ENCODE peak calls at places on chromosome X, in six cellular contexts. X is ovary, A is thyroid gland, P is dorsolateral prefrontal cortex, Y is esophagus squamous epithelium, H is IMR-90. F is an unnamed sample.
A peak's percentile ranks its signal among the peaks of the same experiment; 100 is the strongest.

GRCh38 chrX:17606211-17606610 is 131.1 kb upstream of the SCML1 start:
- DNase-seq in X (no peak), A (no peak), P (no peak), Y (no peak), H (peak; percentile 19), F (no peak)

GRCh38 chrX:45385767-45386166 is 185.1 kb upstream of the DIPK2B start:
- DNase-seq in X (no peak), A (no peak), P (no peak), Y (no peak), H (peak; percentile 45), F (no peak)

GRCh38 chrX:80876877-80877276 is 67.2 kb upstream of the BRWD3 start:
- DNase-seq in X (no peak), A (no peak), P (no peak), Y (no peak), H (peak; percentile 44), F (peak; percentile 0)

GRCh38 chrX:17520206-17520605 is 145.2 kb downstream of the NHS start:
- DNase-seq in X (no peak), A (no peak), P (no peak), Y (no peak), H (no peak), F (no peak)

GRCh38 chrX:67893931-67894330 is 350.1 kb downstream of the AR start:
- DNase-seq in X (no peak), A (no peak), P (no peak), Y (no peak), H (peak; percentile 3), F (no peak)

GRCh38 chrX:16807548-16807947 is 21.3 kb downstream of the TXLNG start:
- DNase-seq in X (no peak), A (no peak), P (no peak), Y (no peak), H (peak; percentile 38), F (no peak)

GRCh38 chrX:22542641-22543040 is 269.9 kb downstream of the CBLL2 start:
- DNase-seq in X (no peak), A (no peak), P (no peak), Y (no peak), H (peak; percentile 8), F (no peak)

GRCh38 chrX:69538321-69538876 is 34.3 kb downstream of the NALF2 start:
- DNase-seq in X (peak; percentile 69), A (peak; percentile 75), P (peak; percentile 42), Y (no peak), H (peak; percentile 16), F (peak; percentile 35)

GRCh38 chrX:92247076-92247475 is 467.9 kb downstream of the PCDH11X start:
- DNase-seq in X (no peak), A (no peak), P (no peak), Y (no peak), H (peak; percentile 43), F (peak; percentile 26)

GRCh38 chrX:49174723-49175122 is 3.0 kb downstream of the PLP2 start:
- DNase-seq in X (no peak), A (no peak), P (no peak), Y (no peak), H (no peak), F (no peak)

GRCh38 chrX:13647709-13648212 is 5.2 kb upstream of the TCEANC start:
- DNase-seq in X (peak; percentile 52), A (no peak), P (no peak), Y (peak; percentile 9), H (peak; percentile 89), F (peak; percentile 2)

GRCh38 chrX:78650906-78651437 is 8.2 kb downstream of the RTL3 start:
- DNase-seq in X (no peak), A (no peak), P (no peak), Y (no peak), H (peak; percentile 73), F (no peak)

GRCh38 chrX:36336746-36337145 is 417.2 kb downstream of the CFAP47 start:
- DNase-seq in X (no peak), A (no peak), P (no peak), Y (no peak), H (no peak), F (no peak)

GRCh38 chrX:45623266-45623665 is 422.6 kb upstream of the DIPK2B start:
- DNase-seq in X (no peak), A (no peak), P (no peak), Y (no peak), H (peak; percentile 91), F (no peak)

GRCh38 chrX:68186552-68187262 is 246.6 kb downstream of the OPHN1 start:
- DNase-seq in X (no peak), A (no peak), P (no peak), Y (no peak), H (peak; percentile 47), F (no peak)

GRCh38 chrX:20224814-20225487 is 41.8 kb downstream of the RPS6KA3 start:
- DNase-seq in X (no peak), A (no peak), P (no peak), Y (no peak), H (peak; percentile 56), F (no peak)

GRCh38 chrX:20217906-20218305 is 48.8 kb downstream of the RPS6KA3 start:
- DNase-seq in X (no peak), A (no peak), P (no peak), Y (no peak), H (no peak), F (no peak)

GRCh38 chrX:20218809-20219505 is 47.8 kb downstream of the RPS6KA3 start:
- DNase-seq in X (no peak), A (peak; percentile 33), P (no peak), Y (no peak), H (peak; percentile 20), F (no peak)

GRCh38 chrX:20225488-20225833 is 41.2 kb downstream of the RPS6KA3 start:
- DNase-seq in X (no peak), A (no peak), P (no peak), Y (no peak), H (no peak), F (no peak)

DNA sequence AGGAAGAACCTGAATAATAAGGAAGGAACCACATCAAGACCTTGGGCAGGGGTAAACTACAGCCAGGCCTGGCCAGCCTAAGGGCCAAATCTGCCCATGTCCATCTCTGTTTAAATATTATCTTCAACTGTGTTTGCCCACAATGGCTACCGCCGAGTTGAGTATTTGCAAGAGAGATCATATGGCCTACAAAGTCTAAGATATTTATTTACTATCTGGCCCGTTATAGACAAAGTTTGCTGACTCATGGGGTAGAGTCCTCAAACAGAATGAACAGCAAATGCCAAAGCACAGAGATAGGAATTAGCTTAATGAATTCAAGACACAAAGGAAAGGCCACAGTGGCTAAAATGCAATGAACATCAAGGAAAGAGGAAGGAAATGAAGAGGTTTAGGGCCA is 44.8 kb downstream of the RPS6KA3 start:
- DNase-seq in X (no peak), A (no peak), P (no peak), Y (no peak), H (peak; percentile 42), F (no peak)
- H3K27ac ChIP-seq in X (no peak overlapping the region), A (no peak overlapping the region), P (no peak overlapping the region), Y (no peak overlapping the region), H (peak overlapping the region; percentile 23), F (no peak overlapping the region)

DNA sequence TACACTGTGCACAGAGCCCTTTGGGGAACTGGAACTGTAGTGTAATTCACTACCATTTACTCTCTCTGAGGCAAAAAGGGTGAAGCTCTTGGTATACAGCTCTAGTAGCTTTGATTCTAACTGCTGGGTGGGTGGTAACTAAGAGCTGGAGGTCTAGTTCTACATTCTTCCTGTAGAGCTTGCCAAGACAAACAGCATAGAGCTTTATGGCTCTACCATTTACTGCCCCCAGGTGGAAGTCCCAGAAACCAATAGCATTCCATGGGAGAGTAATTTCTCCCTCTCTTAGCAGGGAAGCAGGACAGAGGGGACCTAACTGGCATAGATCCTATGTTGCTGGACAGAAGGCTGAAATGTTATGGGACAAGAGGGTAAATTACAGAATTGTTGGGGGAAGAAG is 26.7 kb downstream of the HDAC8 start:
- DNase-seq in X (no peak), A (no peak), P (no peak), Y (no peak), H (no peak), F (no peak)
- TF ChIP-seq CTCF in X (no peak), A (no peak), P (no peak), Y (no peak), H (peak; percentile 10), F (no peak)

GRCh38 chrX:19866626-19867410 is 20.6 kb downstream of the SH3KBP1 start:
- DNase-seq in X (no peak), A (no peak), P (no peak), Y (no peak), H (no peak), F (no peak)
- H3K27ac ChIP-seq in X (no peak overlapping the region), A (no peak overlapping the region), P (no peak overlapping the region), Y (peak overlapping the region; percentile 57), H (peak overlapping the region; percentile 71), F (no peak overlapping the region)

GRCh38 chrX:153969904-153970397 is 1.7 kb downstream of the HCFC1 start:
- DNase-seq in X (peak; percentile 62), A (peak; percentile 37), P (no peak), Y (no peak), H (peak; percentile 23), F (no peak)

GRCh38 chrX:153970398-153971123 is 1.1 kb downstream of the HCFC1 start:
- DNase-seq in X (no peak), A (peak; percentile 27), P (no peak), Y (no peak), H (peak; percentile 71), F (no peak)

GRCh38 chrX:153968754-153969124 is 2.9 kb downstream of the HCFC1 start:
- DNase-seq in X (no peak), A (no peak), P (no peak), Y (no peak), H (no peak), F (no peak)

GRCh38 chrX:153968255-153968654 is 3.4 kb downstream of the HCFC1 start:
- DNase-seq in X (no peak), A (no peak), P (no peak), Y (no peak), H (no peak), F (no peak)

GRCh38 chrX:153969125-153969903 is 2.3 kb downstream of the HCFC1 start:
- DNase-seq in X (no peak), A (no peak), P (no peak), Y (no peak), H (no peak), F (no peak)
- TF ChIP-seq CTCF in X (no peak), A (no peak), P (no peak), Y (no peak), H (no peak), F (no peak)

DNA sequence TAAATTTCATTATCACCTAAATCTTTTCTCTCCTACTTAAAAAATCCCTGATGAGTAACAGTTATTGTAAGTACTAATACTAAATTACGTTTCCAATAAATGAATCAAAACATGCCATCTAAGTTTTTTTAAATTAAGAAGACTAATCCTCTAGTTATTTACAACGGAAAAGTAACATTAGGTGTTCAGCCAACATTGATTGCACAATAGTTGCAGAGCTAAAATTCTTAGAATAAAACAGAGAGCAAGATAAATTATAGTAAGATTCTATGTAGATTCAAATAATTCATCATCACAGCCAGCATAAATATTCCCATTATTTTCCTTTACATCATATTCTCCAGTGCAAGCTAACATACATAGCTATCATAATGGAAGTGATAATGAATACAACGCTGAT is 139.2 kb downstream of the HDX start:
- DNase-seq in X (no peak), A (no peak), P (no peak), Y (no peak), H (no peak), F (no peak)
- H3K27ac ChIP-seq in X (no peak overlapping the region), A (no peak overlapping the region), P (no peak overlapping the region), Y (peak overlapping the region; percentile 9), H (no peak overlapping the region), F (no peak overlapping the region)